ENCODE peak calls at places on chromosome 12, in four cellular contexts. W is neuronal stem cell, Y is IMR-90, T is mesendoderm. X is an unnamed sample.

GRCh38 chr12:130796985-130797686 is 41.9 kb downstream of the STX2 start:
- DNase-seq in T (no peak), Y (no peak), W (no peak), X (no peak)

GRCh38 chr12:88472248-88472647 is 108.0 kb downstream of the KITLG start:
- DNase-seq in T (no peak), Y (peak), W (no peak), X (no peak)

GRCh38 chr12:109082751-109083150 is 10.5 kb downstream of the ALKBH2 start:
- DNase-seq in T (no peak), W (no peak), Y (no peak), X (no peak)

GRCh38 chr12:77122236-77122635 is 56.9 kb upstream of the E2F7 start:
- DNase-seq in T (no peak), Y (peak), W (no peak), X (peak)

GRCh38 chr12:75812341-75813018 is 219.1 kb downstream of the PHLDA1 start:
- DNase-seq in T (no peak), W (no peak), Y (peak), X (peak)

GRCh38 chr12:1560704-1561103 is 33.7 kb downstream of the FBXL14 start:
- DNase-seq in Y (no peak), W (no peak), T (no peak), X (no peak)

GRCh38 chr12:125172231-125172850 is 107.1 kb downstream of the AACS start:
- DNase-seq in T (no peak), Y (no peak), W (no peak), X (no peak)

GRCh38 chr12:107776171-107776570 is 1.7 kb downstream of the ASCL4 start:
- DNase-seq in W (no peak), Y (no peak), T (no peak), X (no peak)

GRCh38 chr12:58487280-58488141 is 432.8 kb downstream of the LRIG3 start:
- DNase-seq in T (no peak), Y (peak), W (no peak), X (peak)

GRCh38 chr12:47302111-47302597 is 222.4 kb upstream of the AMIGO2 start:
- DNase-seq in W (no peak), T (peak), Y (no peak), X (no peak)

GRCh38 chr12:85363382-85364190 is 83.6 kb downstream of the ALX1 start:
- DNase-seq in T (no peak), Y (no peak), W (no peak), X (no peak)

GRCh38 chr12:96077081-96077480 is 41.7 kb upstream of the LTA4H start:
- DNase-seq in W (no peak), T (peak), Y (no peak), X (no peak)

GRCh38 chr12:56188786-56189335 is 422 bp downstream of the SMARCC2 start:
- DNase-seq in Y (no peak), W (peak), T (peak), X (no peak)

GRCh38 chr12:24643120-24644119 is 305.5 kb downstream of the BCAT1 start:
- DNase-seq in Y (no peak), T (no peak), W (no peak), X (no peak)

GRCh38 chr12:32877670-32878459 is 18.7 kb downstream of the PKP2 start:
- DNase-seq in Y (no peak), T (peak), W (no peak), X (peak)

GRCh38 chr12:49969027-49969426 is 3.7 kb upstream of the AQP6 start:
- DNase-seq in T (no peak), Y (no peak), W (no peak), X (no peak)

GRCh38 chr12:128817115-128818015 is 6.4 kb downstream of the SLC15A4 start:
- DNase-seq in W (no peak), Y (peak), T (peak), X (peak)

GRCh38 chr12:131863711-131864396 is 30.6 kb upstream of the ULK1 start:
- DNase-seq in T (peak), W (no peak), Y (no peak), X (no peak)

GRCh38 chr12:131861261-131862083 is 33.0 kb upstream of the ULK1 start:
- DNase-seq in T (no peak), Y (no peak), W (no peak), X (no peak)

GRCh38 chr12:131862084-131862441 is 32.4 kb upstream of the ULK1 start:
- DNase-seq in Y (no peak), W (no peak), T (no peak), X (no peak)

GRCh38 chr12:131862994-131863710 is 31.3 kb upstream of the ULK1 start:
- DNase-seq in Y (no peak), W (peak), T (no peak), X (peak)

DNA sequence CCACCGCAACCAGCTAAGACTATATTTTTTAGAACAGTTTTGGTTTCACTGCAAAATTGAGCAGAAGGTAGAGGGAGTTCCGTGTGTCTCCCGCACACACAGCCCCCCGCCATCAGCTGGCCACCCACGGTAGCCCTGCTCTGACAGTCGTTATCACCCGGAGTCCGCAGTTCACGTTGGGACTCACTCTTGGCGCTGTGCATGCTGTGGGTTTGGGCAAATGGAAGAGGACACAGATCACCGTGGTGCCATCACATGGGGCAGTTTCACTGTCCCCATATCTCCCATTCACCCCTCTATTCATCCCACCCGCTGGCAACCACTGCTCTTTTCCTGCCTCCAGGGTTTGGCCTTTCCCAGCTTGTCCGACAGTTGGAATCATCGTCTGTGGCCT is 31.8 kb upstream of the ULK1 start:
- DNase-seq in T (no peak), W (no peak), Y (no peak), X (no peak)
- H2BK5ac ChIP-seq in T (no peak), W (no peak), Y (no peak), X (no peak)

GRCh38 chr12:51592034-51592705 is 1.1 kb downstream of the SCN8A start:
- DNase-seq in T (peak), Y (peak), W (peak), X (peak)

GRCh38 chr12:51589557-51590176 is 1.4 kb upstream of the SCN8A start:
- DNase-seq in Y (no peak), T (no peak), W (no peak), X (no peak)

GRCh38 chr12:51589060-51589459 is 2.0 kb upstream of the SCN8A start:
- DNase-seq in T (no peak), Y (no peak), W (no peak), X (peak)

GRCh38 chr12:51590347-51591019 is 550 bp upstream of the SCN8A start:
- DNase-seq in Y (peak), W (peak), T (peak), X (peak)

GRCh38 chr12:51591020-51591901 is at the start of gene SCN8A:
- DNase-seq in T (peak), Y (peak), W (peak), X (peak)
- H2BK120ac ChIP-seq in T (peak), Y (peak), W (no peak), X (peak)

DNA sequence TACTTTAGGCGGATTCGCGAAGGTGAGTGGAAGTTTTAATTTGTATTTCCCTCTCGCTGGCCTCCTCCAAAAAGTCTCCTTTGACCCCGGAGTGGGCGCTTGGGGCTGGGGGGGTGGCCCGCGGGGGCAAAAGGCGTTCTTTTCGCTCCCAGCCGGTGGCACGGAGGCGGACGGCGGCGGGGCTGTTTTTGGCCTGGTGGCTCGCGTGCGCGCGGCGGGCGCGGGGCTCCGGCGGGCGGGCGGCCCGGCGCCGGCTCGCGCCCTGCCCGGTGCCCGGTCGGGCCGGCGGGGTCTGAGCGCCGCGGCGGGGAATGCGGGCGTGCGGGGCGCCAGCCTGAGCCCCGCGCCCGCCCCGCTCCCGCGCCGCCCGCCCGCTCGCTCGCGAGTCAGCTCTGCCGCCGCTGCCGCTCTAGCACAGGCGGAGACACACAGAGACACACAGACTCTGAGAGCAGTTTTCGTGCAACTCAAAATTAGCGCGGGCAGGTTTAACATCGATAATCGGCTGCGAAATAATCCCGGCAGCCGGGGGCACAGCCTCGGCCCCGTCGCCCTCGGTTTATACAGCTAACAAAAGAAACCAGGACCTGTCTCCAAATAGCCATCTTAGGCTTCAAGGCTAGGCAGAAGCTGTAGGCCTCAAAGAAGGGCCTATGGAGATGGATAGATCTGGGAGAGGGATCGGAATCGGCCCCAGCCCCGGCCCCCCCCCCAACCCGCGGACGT is 773 bp downstream of the ARID2 start:
- DNase-seq in Y (peak), W (peak), T (peak), X (peak)
- H2BK5ac ChIP-seq in Y (peak), W (peak), T (peak), X (peak)

DNA sequence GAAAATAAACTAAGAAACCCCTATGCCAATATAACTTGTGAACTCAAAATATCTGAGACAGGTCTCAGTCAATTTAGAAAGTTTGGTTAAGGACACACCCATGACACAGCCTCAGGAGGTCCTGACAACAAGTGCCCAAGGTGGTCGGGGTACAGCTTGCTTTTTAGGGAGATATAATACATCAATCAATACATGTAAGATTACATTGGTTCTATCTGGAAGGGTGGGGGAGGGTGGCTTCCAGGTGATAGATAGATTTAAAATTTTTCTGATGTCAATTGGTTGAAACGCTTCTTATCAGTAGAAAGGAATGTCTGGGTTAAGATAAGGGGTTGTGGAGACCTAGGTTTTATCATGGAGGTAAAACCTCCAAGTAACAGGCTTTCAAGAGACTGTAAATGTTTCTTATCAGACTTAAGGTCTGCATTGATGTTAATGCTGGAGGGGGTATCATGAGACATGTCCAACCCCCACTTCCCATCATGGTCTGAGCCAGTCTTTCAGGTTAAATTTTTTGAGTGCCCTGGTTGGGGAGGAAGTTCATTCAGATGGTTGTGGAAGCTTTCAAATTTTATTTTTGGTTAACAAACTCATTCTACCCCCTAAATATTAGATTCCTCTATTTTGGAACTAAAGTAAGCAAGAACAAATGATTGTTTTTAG is 82.0 kb upstream of the RASSF8 start:
- DNase-seq in T (peak), W (no peak), Y (no peak), X (no peak)
- H2BK120ac ChIP-seq in T (no peak), W (no peak), Y (no peak), X (no peak)

DNA sequence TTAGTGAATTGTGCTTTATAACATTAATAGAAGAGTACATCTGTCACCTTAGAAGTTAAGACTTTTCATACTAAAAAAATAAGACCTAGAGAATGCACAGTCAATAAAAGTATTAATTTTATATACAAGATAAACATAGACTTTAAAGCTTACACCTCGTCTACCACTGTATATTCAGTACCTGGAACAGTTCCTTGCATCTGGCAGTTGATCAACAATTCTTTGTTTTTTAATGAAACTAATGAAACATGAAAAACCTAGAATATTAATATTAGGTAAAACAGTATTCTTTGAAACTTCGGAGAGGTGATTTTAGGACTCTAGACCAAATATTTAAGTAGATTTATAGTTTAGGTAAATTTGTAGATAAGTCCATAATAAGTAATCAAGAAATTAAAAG is 4.3 kb downstream of the GOLT1B start:
- DNase-seq in T (no peak), Y (no peak), W (no peak), X (no peak)
- H2BK5ac ChIP-seq in T (no peak), Y (no peak), W (no peak), X (no peak)

GRCh38 chr12:27620121-27620520 is 76.1 kb upstream of the REP15 start:
- DNase-seq in W (no peak), T (no peak), Y (no peak), X (peak)

GRCh38 chr12:27616356-27617150 is 79.7 kb upstream of the REP15 start:
- DNase-seq in Y (no peak), T (no peak), W (no peak), X (no peak)

GRCh38 chr12:27615331-27615891 is 80.8 kb upstream of the REP15 start:
- DNase-seq in W (no peak), T (peak), Y (peak), X (peak)

GRCh38 chr12:27619308-27619707 is 76.9 kb upstream of the REP15 start:
- DNase-seq in W (no peak), Y (peak), T (peak), X (peak)

DNA sequence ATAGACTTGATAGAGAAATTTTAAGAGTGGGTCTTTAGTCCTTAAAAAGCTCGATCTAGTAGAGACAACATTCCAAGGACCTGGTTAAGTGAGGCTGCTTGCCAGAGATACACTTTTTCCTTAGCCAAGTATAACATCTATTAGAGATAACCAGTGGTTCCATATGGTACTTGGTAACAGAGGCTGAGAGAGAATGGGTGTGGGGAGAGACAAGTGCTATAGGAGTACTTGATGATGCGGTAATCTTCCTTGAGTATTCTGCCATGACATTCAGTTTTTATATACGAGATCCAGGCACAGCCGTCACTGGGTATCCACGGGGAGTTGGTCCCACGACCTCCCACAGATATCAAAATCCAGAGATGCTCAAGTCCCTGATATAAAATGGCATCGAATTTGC is 77.4 kb upstream of the REP15 start:
- DNase-seq in W (no peak), T (no peak), Y (peak), X (peak)
- H2BK120ac ChIP-seq in W (no peak), T (no peak), Y (peak), X (peak)

GRCh38 chr12:122437656-122438121 is 15.2 kb upstream of the CLIP1 start:
- DNase-seq in W (no peak), T (no peak), Y (peak), X (no peak)
- H2BK5ac ChIP-seq in W (no peak), T (no peak), Y (no peak), X (no peak)

DNA sequence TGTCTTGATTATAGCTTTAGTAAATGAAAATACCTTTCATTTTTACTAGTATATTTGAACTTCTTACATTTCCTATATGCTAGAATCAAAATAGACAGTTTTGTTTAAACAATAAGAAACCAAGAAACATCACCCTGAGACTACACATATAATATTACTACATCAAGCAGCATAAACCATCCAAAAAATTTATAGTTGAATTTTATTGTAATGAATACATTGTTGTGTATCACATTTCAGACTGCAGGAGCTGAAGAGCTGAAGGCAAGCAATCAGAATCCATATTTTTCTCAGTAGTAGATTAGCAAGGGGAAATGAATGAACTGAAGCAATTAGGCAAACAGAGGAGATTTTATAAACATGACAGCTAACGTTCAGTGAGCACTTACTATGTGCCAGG is 379.2 kb downstream of the BTG1 start:
- DNase-seq in W (no peak), T (no peak), Y (no peak), X (no peak)
- H2BK120ac ChIP-seq in W (no peak), T (no peak), Y (no peak), X (no peak)

X was measured in mesenchymal stem cell.